ENCODE peak calls at places on chromosome 7, in five cellular contexts. One of them, this sample, is unnamed.

GRCh38 chr7:4080954-4081353 is 601.1 kb upstream of the FOXK1 start:
- DNase-seq in K562: no peak
- DNase-seq in stomach: peak
- DNase-seq in spleen: peak
- DNase-seq in HCT116: no peak
- DNase-seq in this sample: no peak

GRCh38 chr7:39510738-39511372 is 55.3 kb upstream of the YAE1 start:
- DNase-seq in K562: no peak
- DNase-seq in stomach: no peak
- DNase-seq in spleen: no peak
- DNase-seq in HCT116: no peak
- DNase-seq in this sample: no peak

GRCh38 chr7:120770206-120770605 is 87.7 kb downstream of the TSPAN12 start:
- DNase-seq in K562: no peak
- DNase-seq in stomach: no peak
- DNase-seq in spleen: no peak
- DNase-seq in HCT116: no peak
- DNase-seq in this sample: no peak

GRCh38 chr7:136956232-136956631 is 87.8 kb downstream of the CHRM2 start:
- DNase-seq in K562: no peak
- DNase-seq in stomach: no peak
- DNase-seq in spleen: no peak
- DNase-seq in HCT116: no peak
- DNase-seq in this sample: no peak

GRCh38 chr7:17706734-17707133 is 233.6 kb downstream of the SNX13 start:
- DNase-seq in K562: peak
- DNase-seq in stomach: peak
- DNase-seq in spleen: no peak
- DNase-seq in HCT116: peak
- DNase-seq in this sample: peak

GRCh38 chr7:157438121-157439025 is 101.6 kb downstream of the DNAJB6 start:
- DNase-seq in K562: no peak
- DNase-seq in stomach: no peak
- DNase-seq in spleen: peak
- DNase-seq in HCT116: no peak
- DNase-seq in this sample: no peak

GRCh38 chr7:139758388-139758787 is 19.4 kb downstream of the HIPK2 start:
- DNase-seq in K562: no peak
- DNase-seq in stomach: no peak
- DNase-seq in spleen: no peak
- DNase-seq in HCT116: no peak
- DNase-seq in this sample: no peak

GRCh38 chr7:39577229-39577874 is 11.1 kb downstream of the YAE1 start:
- DNase-seq in K562: no peak
- DNase-seq in stomach: no peak
- DNase-seq in spleen: no peak
- DNase-seq in HCT116: no peak
- DNase-seq in this sample: no peak

GRCh38 chr7:139673230-139673629 is 104.6 kb downstream of the HIPK2 start:
- DNase-seq in K562: no peak
- DNase-seq in stomach: no peak
- DNase-seq in spleen: no peak
- DNase-seq in HCT116: no peak
- DNase-seq in this sample: no peak

GRCh38 chr7:42115795-42116194 is 121.2 kb downstream of the GLI3 start:
- DNase-seq in K562: no peak
- DNase-seq in stomach: no peak
- DNase-seq in spleen: no peak
- DNase-seq in HCT116: no peak
- DNase-seq in this sample: no peak

GRCh38 chr7:105036217-105037168 is 22.5 kb downstream of the KMT2E start:
- DNase-seq in K562: no peak
- DNase-seq in stomach: no peak
- DNase-seq in spleen: no peak
- DNase-seq in HCT116: no peak
- DNase-seq in this sample: no peak

GRCh38 chr7:2688409-2689342 is 674 bp downstream of the AMZ1 start:
- DNase-seq in K562: no peak
- DNase-seq in stomach: no peak
- DNase-seq in spleen: peak
- DNase-seq in HCT116: no peak
- DNase-seq in this sample: peak
- TF ChIP-seq POLR2AphosphoS5 in K562: no peak
- TF ChIP-seq POLR2AphosphoS5 in stomach: no peak
- TF ChIP-seq POLR2AphosphoS5 in spleen: no peak
- TF ChIP-seq POLR2AphosphoS5 in HCT116: no peak
- TF ChIP-seq POLR2AphosphoS5 in this sample: peak

DNA sequence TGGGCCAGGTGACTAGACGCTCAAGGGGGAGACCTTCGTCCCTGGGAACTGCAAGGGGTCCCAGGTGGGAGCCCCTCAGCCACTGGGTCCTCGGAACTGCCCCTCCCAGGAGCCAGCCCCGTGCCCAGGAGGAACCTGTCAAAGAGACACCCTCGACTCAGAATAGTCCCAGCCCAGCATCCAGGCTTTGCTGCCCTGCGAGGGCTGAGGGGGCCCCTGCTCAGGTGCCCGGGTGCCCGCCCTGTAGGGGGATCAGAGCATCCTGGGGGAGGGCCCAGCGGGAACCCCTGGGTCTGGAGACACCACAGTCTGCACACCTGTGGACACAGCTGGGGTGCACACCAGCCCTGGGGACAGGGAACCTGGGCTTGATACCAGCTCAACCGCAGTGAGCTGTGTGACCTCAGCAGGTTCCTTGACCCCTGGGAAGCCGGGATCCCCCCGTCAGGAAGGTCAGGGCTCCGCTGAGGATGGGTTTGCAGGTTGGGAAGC is 394 bp downstream of the ELN start:
- DNase-seq in K562: no peak
- DNase-seq in stomach: no peak
- DNase-seq in spleen: no peak
- DNase-seq in HCT116: no peak
- DNase-seq in this sample: no peak
- TF ChIP-seq POLR2AphosphoS5 in K562: no peak
- TF ChIP-seq POLR2AphosphoS5 in stomach: no peak
- TF ChIP-seq POLR2AphosphoS5 in spleen: no peak
- TF ChIP-seq POLR2AphosphoS5 in HCT116: no peak
- TF ChIP-seq POLR2AphosphoS5 in this sample: no peak

DNA sequence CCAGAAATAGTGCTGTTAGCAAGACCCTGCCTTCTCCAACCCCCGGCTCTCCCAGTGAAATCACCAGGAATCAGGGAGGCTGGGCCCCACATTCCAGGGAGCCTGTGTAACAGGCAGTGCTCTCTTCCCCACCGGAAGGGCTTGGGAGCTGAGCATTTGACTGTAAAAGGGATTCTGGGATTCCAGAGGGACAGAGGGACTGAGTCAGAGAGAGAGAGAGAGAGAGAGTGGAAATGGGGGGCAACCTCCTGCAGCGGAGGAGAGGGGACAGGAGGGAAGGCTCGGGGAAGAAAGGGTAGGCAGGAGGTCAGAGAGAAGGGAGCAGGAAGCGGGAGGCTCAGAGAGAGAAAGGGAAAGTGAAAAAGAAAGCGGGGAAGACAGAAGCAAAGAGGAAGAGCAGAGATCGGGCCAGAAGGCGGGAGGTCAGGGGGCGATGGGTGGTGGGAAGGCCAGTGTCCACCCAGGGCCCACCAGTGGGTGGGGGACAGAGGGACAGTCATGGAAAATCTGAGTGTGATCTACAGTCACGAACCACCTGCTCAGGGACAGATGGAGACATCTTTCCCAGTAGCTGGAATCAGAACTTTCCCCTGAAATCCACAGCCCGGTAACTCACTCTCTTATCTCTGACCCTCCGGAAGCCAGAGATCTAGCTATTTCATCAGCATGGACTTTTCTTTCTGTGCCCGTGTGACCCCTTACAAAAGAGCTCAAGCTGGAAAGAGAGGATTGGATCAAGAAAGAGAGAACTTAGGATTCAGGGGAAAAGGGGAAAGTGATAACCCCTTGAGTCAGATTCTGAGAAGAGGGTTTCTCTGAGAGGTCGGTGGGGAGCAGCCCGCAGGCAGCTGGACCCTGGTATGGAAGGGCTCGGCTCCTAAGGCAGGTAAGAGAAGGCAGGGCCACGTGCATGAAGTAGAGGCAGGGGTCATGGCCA is 4.6 kb upstream of the SERPINE1 start:
- DNase-seq in K562: peak
- DNase-seq in stomach: peak
- DNase-seq in spleen: no peak
- DNase-seq in HCT116: peak
- DNase-seq in this sample: peak
- TF ChIP-seq POLR2AphosphoS5 in K562: no peak
- TF ChIP-seq POLR2AphosphoS5 in stomach: peak
- TF ChIP-seq POLR2AphosphoS5 in spleen: peak
- TF ChIP-seq POLR2AphosphoS5 in HCT116: peak
- TF ChIP-seq POLR2AphosphoS5 in this sample: no peak

GRCh38 chr7:1233328-1234048 is 816 bp downstream of the UNCX start:
- DNase-seq in K562: no peak
- DNase-seq in stomach: no peak
- DNase-seq in spleen: peak
- DNase-seq in HCT116: no peak
- DNase-seq in this sample: no peak

GRCh38 chr7:1236132-1236655 is 3.5 kb downstream of the UNCX start:
- DNase-seq in K562: no peak
- DNase-seq in stomach: no peak
- DNase-seq in spleen: no peak
- DNase-seq in HCT116: no peak
- DNase-seq in this sample: no peak

GRCh38 chr7:1235501-1236131 is 2.9 kb downstream of the UNCX start:
- DNase-seq in K562: no peak
- DNase-seq in stomach: no peak
- DNase-seq in spleen: peak
- DNase-seq in HCT116: no peak
- DNase-seq in this sample: no peak

GRCh38 chr7:1234049-1234691 is 1.5 kb downstream of the UNCX start:
- DNase-seq in K562: no peak
- DNase-seq in stomach: no peak
- DNase-seq in spleen: no peak
- DNase-seq in HCT116: no peak
- DNase-seq in this sample: no peak

DNA sequence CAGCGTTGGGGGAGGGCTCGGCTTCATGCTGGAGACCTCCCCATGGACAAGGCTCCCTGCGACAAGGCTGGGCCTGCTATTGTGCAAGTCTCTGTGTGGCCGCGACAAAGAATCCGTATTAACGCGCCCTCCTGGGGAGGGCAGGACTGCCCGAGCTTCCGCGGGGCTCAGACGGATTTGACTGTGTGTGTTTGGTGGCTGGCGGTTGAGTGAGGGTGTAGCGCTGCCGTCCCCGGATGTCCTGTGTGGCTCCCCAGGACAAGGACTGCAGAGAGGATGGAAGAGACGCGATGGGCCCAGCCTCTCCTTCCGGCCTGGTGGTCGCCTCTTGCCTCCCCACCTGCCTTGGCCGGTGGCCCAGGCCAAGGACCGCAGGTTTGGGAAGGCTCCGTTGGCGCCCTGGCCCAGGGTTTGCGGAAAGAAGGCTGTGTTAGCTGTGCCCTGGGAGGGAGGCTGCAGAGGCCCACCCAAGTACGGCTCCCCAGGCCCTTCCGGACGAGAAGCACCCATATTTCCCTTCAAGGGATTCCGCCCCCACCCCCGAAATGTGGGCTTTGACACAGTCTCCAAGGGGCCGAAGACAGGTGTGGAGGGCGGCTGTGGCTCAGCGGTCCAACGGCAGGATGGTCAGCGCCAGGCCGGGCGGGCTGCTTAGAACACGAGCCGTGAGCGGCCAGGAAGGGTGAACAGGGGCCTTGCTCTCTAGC is 2.3 kb downstream of the UNCX start:
- DNase-seq in K562: no peak
- DNase-seq in stomach: no peak
- DNase-seq in spleen: no peak
- DNase-seq in HCT116: no peak
- DNase-seq in this sample: no peak
- TF ChIP-seq POLR2AphosphoS5 in K562: no peak
- TF ChIP-seq POLR2AphosphoS5 in stomach: no peak
- TF ChIP-seq POLR2AphosphoS5 in spleen: no peak
- TF ChIP-seq POLR2AphosphoS5 in HCT116: no peak
- TF ChIP-seq POLR2AphosphoS5 in this sample: no peak